ENCODE peak calls at places on chromosomes 12 and 14, in ten cellular contexts. K, D, U, W, A, Q, B, L, T and Y are unnamed samples.

GRCh38 chr12:5096241-5096880 is 52.7 kb downstream of the KCNA5 start:
- DNase-seq in K (no peak), D (no peak), U (no peak), W (peak), A (no peak), Q (no peak), B (no peak), L (no peak), T (peak), Y (peak)

GRCh38 chr12:47576256-47576655 is 129.6 kb downstream of the RPAP3 start:
- DNase-seq in K (peak), D (no peak), U (no peak), W (no peak), A (no peak), Q (peak), B (no peak), L (no peak), T (no peak), Y (no peak)

GRCh38 chr12:116093915-116094314 is 183.6 kb downstream of the MED13L start:
- DNase-seq in K (no peak), D (no peak), U (no peak), W (no peak), A (no peak), Q (no peak), B (no peak), L (no peak), T (no peak), Y (no peak)

GRCh38 chr14:71803539-71804260 is 128.5 kb upstream of the RGS6 start:
- DNase-seq in K (no peak), D (no peak), U (no peak), W (no peak), A (no peak), Q (no peak), B (no peak), L (peak), T (peak), Y (peak)

GRCh38 chr14:92647499-92648279 is 100.7 kb downstream of the LGMN start:
- DNase-seq in K (no peak), D (no peak), U (no peak), W (no peak), A (no peak), Q (no peak), B (no peak), L (no peak), T (peak), Y (peak)

GRCh38 chr12:21501258-21502163 is at the start of the genes GOLT1B and RECQL:
- DNase-seq in K (peak), D (peak), U (peak), W (peak), A (peak), Q (peak), B (peak), L (peak), T (peak), Y (peak)

GRCh38 chr14:82667501-82667900 is 1133.8 kb upstream of the SEL1L start:
- DNase-seq in K (no peak), D (no peak), U (no peak), W (no peak), A (no peak), Q (no peak), B (no peak), L (no peak), T (no peak), Y (no peak)

GRCh38 chr12:18422849-18423248 is 161.5 kb downstream of the PIK3C2G start:
- DNase-seq in K (no peak), D (no peak), U (no peak), W (no peak), A (no peak), Q (no peak), B (no peak), L (no peak), T (no peak), Y (peak)

GRCh38 chr12:10900972-10901371 is 8.4 kb downstream of the TAS2R13 start:
- DNase-seq in K (no peak), D (no peak), U (no peak), W (no peak), A (no peak), Q (no peak), B (no peak), L (no peak), T (no peak), Y (no peak)

GRCh38 chr14:62645649-62646048 is 399.6 kb downstream of the KCNH5 start:
- DNase-seq in K (no peak), D (no peak), U (no peak), W (peak), A (no peak), Q (no peak), B (no peak), L (no peak), T (peak), Y (no peak)

GRCh38 chr12:56029166-56029519 is 8.3 kb downstream of the IKZF4 start:
- DNase-seq in K (no peak), D (no peak), U (no peak), W (no peak), A (no peak), Q (no peak), B (no peak), L (no peak), T (peak), Y (peak)

GRCh38 chr12:114691810-114692557 is 8.0 kb upstream of the TBX3 start:
- DNase-seq in K (no peak), D (no peak), U (no peak), W (no peak), A (no peak), Q (no peak), B (no peak), L (no peak), T (no peak), Y (no peak)

GRCh38 chr14:100669011-100669412 is 57.7 kb upstream of the DLK1 start:
- DNase-seq in K (no peak), D (no peak), U (no peak), W (no peak), A (no peak), Q (no peak), B (no peak), L (no peak), T (no peak), Y (no peak)

GRCh38 chr12:77723308-77723707 is 107.4 kb upstream of the NAV3 start:
- DNase-seq in K (no peak), D (no peak), U (no peak), W (peak), A (no peak), Q (no peak), B (no peak), L (no peak), T (no peak), Y (no peak)

GRCh38 chr14:80434574-80435321 is 223.4 kb upstream of the DIO2 start:
- DNase-seq in K (no peak), D (no peak), U (no peak), W (peak), A (no peak), Q (no peak), B (no peak), L (peak), T (peak), Y (no peak)

GRCh38 chr12:33876618-33877017 is 145.7 kb upstream of the ALG10 start:
- DNase-seq in K (no peak), D (no peak), U (no peak), W (no peak), A (no peak), Q (no peak), B (no peak), L (no peak), T (no peak), Y (no peak)

GRCh38 chr12:46752396-46752795 is 73.4 kb downstream of the SLC38A4 start:
- DNase-seq in K (no peak), D (no peak), U (no peak), W (no peak), A (no peak), Q (no peak), B (no peak), L (no peak), T (no peak), Y (no peak)

GRCh38 chr14:23352506-23353432 is at the start of gene SLC22A17:
- DNase-seq in K (peak), D (no peak), U (no peak), W (peak), A (no peak), Q (peak), B (no peak), L (no peak), T (peak), Y (peak)
- TF ChIP-seq CTCF in K (peak), D (peak), U (no peak), W (no peak), A (no peak), Q (no peak), B (no peak), L (no peak), T (peak), Y (peak)

GRCh38 chr12:108187831-108188230 is 58.7 kb downstream of the WSCD2 start:
- DNase-seq in K (no peak), D (no peak), U (no peak), W (no peak), A (no peak), Q (no peak), B (no peak), L (no peak), T (no peak), Y (no peak)

GRCh38 chr12:108191086-108191485 is 62.0 kb downstream of the WSCD2 start:
- DNase-seq in K (no peak), D (no peak), U (no peak), W (no peak), A (no peak), Q (no peak), B (no peak), L (no peak), T (no peak), Y (no peak)

GRCh38 chr12:108193493-108193892 is 64.4 kb downstream of the WSCD2 start:
- DNase-seq in K (no peak), D (no peak), U (no peak), W (no peak), A (no peak), Q (no peak), B (no peak), L (no peak), T (no peak), Y (no peak)

GRCh38 chr12:108191938-108192337 is 62.9 kb downstream of the WSCD2 start:
- DNase-seq in K (no peak), D (no peak), U (no peak), W (no peak), A (no peak), Q (no peak), B (no peak), L (no peak), T (no peak), Y (no peak)

DNA sequence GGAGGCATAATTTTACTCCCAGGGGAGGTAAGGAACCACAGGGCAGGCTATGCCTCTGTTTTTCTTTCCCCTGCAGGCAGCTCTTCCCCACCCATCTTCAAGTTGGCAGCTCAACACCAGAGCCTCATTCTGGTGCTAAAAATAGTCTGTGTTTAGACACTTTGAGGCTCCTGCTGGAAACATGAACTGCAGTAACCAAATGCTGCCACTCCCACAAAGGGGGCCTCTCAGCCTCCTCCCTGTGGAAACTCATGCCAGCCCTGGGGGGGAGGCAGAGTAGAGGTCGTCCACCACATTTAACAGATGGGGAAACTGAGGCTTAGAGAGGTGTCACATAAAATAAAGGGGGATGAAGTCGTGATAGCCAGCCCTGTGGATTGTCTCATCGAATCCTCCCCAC is 61.4 kb downstream of the WSCD2 start:
- DNase-seq in K (no peak), D (no peak), U (no peak), W (no peak), A (no peak), Q (no peak), B (no peak), L (no peak), T (no peak), Y (no peak)
- TF ChIP-seq CTCF in K (no peak), D (no peak), U (no peak), W (no peak), A (no peak), Q (no peak), B (no peak), L (no peak), T (no peak), Y (no peak)

DNA sequence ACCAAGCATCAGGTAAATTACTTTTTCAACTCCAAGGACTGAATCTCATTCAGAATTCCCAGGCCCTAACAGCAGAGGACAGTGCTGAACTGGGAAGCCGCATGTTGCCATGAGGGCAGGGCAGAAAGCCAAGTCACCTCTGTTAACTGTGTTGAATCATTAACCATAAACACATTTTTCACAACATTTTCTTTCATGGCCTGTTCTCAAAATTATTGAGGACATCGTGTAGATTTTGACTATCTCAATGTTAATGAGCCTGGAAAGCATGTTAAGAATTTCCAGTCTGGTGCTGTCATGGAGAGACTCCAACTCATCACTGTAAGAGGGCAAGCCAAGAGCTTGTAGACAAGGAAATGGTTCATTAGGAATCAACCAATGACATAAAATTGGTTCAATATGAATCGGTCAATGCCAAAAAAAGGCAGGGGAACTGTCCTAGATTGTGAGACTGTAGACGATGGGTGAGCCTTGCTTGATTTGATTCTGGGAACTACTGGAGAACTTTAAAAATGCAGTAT is 33.7 kb downstream of the CPM start:
- DNase-seq in K (no peak), D (no peak), U (no peak), W (peak), A (no peak), Q (no peak), B (no peak), L (peak), T (peak), Y (peak)
- TF ChIP-seq CTCF in K (no peak), D (no peak), U (no peak), W (no peak), A (no peak), Q (no peak), B (no peak), L (peak), T (peak), Y (peak)

DNA sequence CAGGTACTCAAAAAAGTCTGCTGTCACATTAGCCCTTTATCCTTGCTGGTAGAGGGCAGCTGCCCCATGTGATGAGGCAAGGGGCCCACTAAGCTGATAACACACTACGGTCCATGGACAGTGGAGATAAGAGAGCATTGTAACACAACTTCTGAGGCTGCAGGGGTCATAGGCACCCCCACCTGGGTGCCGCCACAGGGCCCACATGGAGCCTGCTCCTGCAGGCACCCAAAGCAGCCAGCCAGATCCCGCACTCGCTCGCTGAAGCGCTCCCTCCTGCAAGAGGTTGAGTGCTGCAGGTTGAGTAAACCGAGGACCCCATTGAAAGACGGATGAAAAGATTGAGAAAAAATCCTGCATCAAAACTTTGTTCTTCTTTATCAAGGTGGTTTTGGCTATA is 566.3 kb upstream of the NOVA1 start:
- DNase-seq in K (no peak), D (no peak), U (no peak), W (no peak), A (no peak), Q (no peak), B (no peak), L (no peak), T (no peak), Y (no peak)
- TF ChIP-seq CTCF in K (no peak), D (no peak), U (no peak), W (no peak), A (no peak), Q (no peak), B (no peak), L (no peak), T (no peak), Y (no peak)

GRCh38 chr12:32049956-32050355 is 56.7 kb upstream of the BICD1 start:
- DNase-seq in K (no peak), D (no peak), U (no peak), W (no peak), A (no peak), Q (no peak), B (no peak), L (no peak), T (no peak), Y (peak)

GRCh38 chr12:32043928-32044549 is 62.6 kb upstream of the BICD1 start:
- DNase-seq in K (no peak), D (no peak), U (no peak), W (no peak), A (no peak), Q (no peak), B (no peak), L (no peak), T (no peak), Y (no peak)

GRCh38 chr12:32048791-32049190 is 57.9 kb upstream of the BICD1 start:
- DNase-seq in K (no peak), D (no peak), U (no peak), W (no peak), A (no peak), Q (no peak), B (no peak), L (no peak), T (no peak), Y (no peak)

GRCh38 chr12:32047357-32047828 is 59.3 kb upstream of the BICD1 start:
- DNase-seq in K (no peak), D (no peak), U (no peak), W (no peak), A (no peak), Q (no peak), B (no peak), L (no peak), T (no peak), Y (no peak)

GRCh38 chr12:32047846-32048245 is 58.8 kb upstream of the BICD1 start:
- DNase-seq in K (no peak), D (no peak), U (no peak), W (no peak), A (no peak), Q (no peak), B (no peak), L (no peak), T (no peak), Y (no peak)
- TF ChIP-seq CTCF in K (no peak), D (no peak), U (no peak), W (no peak), A (no peak), Q (no peak), B (no peak), L (no peak), T (no peak), Y (no peak)

GRCh38 chr12:991350-992278 is 591 bp downstream of the ERC1 start:
- DNase-seq in K (no peak), D (no peak), U (no peak), W (peak), A (no peak), Q (peak), B (no peak), L (no peak), T (peak), Y (no peak)

GRCh38 chr12:990308-990648 is 745 bp upstream of the ERC1 start:
- DNase-seq in K (peak), D (no peak), U (peak), W (peak), A (no peak), Q (peak), B (no peak), L (no peak), T (no peak), Y (peak)

GRCh38 chr12:989051-989450 is 2.0 kb upstream of the ERC1 start:
- DNase-seq in K (no peak), D (no peak), U (no peak), W (no peak), A (no peak), Q (no peak), B (no peak), L (no peak), T (no peak), Y (no peak)

GRCh38 chr12:989751-990278 is 1.2 kb upstream of the ERC1 start:
- DNase-seq in K (peak), D (no peak), U (no peak), W (peak), A (no peak), Q (no peak), B (no peak), L (no peak), T (peak), Y (peak)

DNA sequence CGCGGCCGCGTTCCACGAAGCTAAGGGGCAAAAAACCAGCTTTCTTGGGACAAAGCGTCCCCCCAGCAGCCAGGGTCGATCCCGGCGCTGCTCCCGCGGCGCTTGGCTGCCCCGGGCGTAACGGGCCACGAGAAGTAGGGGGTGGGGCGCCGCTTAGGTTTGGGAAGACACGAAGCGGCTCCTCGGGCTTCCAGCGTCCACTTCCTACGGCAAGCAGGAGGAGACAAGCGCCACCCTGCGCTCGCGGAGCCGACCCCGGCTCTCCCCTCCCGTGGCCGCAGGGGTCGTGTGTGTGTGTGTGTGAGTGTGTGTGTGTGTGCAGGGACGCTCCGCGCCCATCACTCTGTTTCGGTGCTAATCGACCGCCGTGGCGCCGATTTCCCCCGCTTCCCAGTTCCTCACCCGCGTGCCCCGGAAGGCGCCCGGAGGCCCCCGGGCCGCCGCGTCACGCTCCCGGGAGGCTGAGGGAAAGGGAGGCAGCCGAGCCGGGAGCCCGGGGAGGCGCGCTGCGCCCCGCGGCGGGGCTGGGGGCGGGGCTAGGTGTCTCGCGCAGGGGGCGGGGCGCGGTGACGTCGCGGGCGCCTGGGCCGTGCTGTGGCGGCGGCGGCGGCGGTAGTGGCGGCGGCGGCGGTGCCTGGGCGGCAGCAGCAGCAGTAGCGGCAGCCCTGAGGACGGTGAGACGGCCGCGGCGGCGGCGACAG is at the start of gene ERC1:
- DNase-seq in K (peak), D (peak), U (peak), W (peak), A (peak), Q (peak), B (peak), L (no peak), T (peak), Y (peak)
- TF ChIP-seq CTCF in K (no peak), D (no peak), U (no peak), W (no peak), A (no peak), Q (no peak), B (peak), L (no peak), T (no peak), Y (peak)

GRCh38 chr12:67069451-67070306 is 199.5 kb upstream of the CAND1 start:
- DNase-seq in K (peak), D (peak), U (peak), W (no peak), A (peak), Q (peak), B (peak), L (no peak), T (peak), Y (no peak)
- TF ChIP-seq CTCF in K (no peak), D (peak), U (no peak), W (peak), A (no peak), Q (no peak), B (no peak), L (peak), T (no peak), Y (no peak)